ENCODE peak calls at places on chromosome 7, in seven cellular contexts. M, C, J, T, B, W and E are unnamed samples.
A peak's percentile ranks its signal among the peaks of the same experiment; 100 is the strongest.

GRCh38 chr7:116500071-116500853 is 724 bp downstream of the CAV2 start:
- DNase-seq in M (peak; percentile 54), C (no peak), J (peak; percentile 69), T (no peak), B (no peak), W (peak; percentile 71), E (peak; percentile 12)

GRCh38 chr7:188727-189500 is 3.5 kb upstream of the FAM20C start:
- DNase-seq in M (no peak), C (no peak), J (no peak), T (no peak), B (no peak), W (no peak), E (no peak)

GRCh38 chr7:44617225-44617885 is 10.9 kb downstream of the OGDH start:
- DNase-seq in M (peak; percentile 72), C (no peak), J (peak; percentile 64), T (peak; percentile 64), B (no peak), W (peak; percentile 68), E (no peak)

GRCh38 chr7:75619636-75620035 is 119.1 kb downstream of the HIP1 start:
- DNase-seq in M (no peak), C (no peak), J (no peak), T (no peak), B (no peak), W (no peak), E (no peak)

GRCh38 chr7:1269336-1269890 is 36.7 kb downstream of the UNCX start:
- DNase-seq in M (no peak), C (no peak), J (no peak), T (no peak), B (no peak), W (no peak), E (no peak)

GRCh38 chr7:148962823-148963582 is 65.3 kb downstream of the PDIA4 start:
- DNase-seq in M (peak; percentile 86), C (peak; percentile 52), J (peak; percentile 88), T (peak; percentile 63), B (peak; percentile 63), W (peak; percentile 77), E (peak; percentile 57)

GRCh38 chr7:104267701-104268368 is 60.0 kb upstream of the ORC5 start:
- DNase-seq in M (peak; percentile 35), C (no peak), J (peak; percentile 27), T (no peak), B (no peak), W (peak; percentile 31), E (peak; percentile 17)

GRCh38 chr7:38215115-38215514 is 37.1 kb downstream of the STARD3NL start:
- DNase-seq in M (no peak), C (no peak), J (peak; percentile 33), T (no peak), B (no peak), W (peak; percentile 30), E (no peak)